ENCODE peak calls at places on chromosomes 16 and 17, in nine cellular contexts. F is non-pigmented ciliary epithelial cell; X is CD8-positive, alpha-beta memory T cell; O is HuH-7; M is neural progenitor cell; Y is COR-L47; N is OCI-LY7; I is smooth muscle cell of the brain vasculature; U is uterus. D is an unnamed sample.

GRCh38 chr16:57598437-57598836 is 30.0 kb upstream of the ADGRG1 start:
- DNase-seq in F (no peak), X (no peak), O (no peak), M (no peak), Y (no peak), N (no peak), I (no peak), U (no peak), D (no peak)

GRCh38 chr17:13024033-13024432 is 6.2 kb upstream of the ELAC2 start:
- DNase-seq in F (no peak), X (no peak), O (no peak), M (no peak), Y (no peak), N (no peak), I (no peak), U (no peak), D (peak; percentile 55)

GRCh38 chr17:34797724-34798123 is 163.5 kb downstream of the CCT6B start:
- DNase-seq in F (no peak), X (no peak), O (peak; percentile 68), M (peak; percentile 92), Y (no peak), N (peak; percentile 7), I (no peak), U (no peak), D (no peak)

GRCh38 chr16:13919330-13919682 is 648 bp upstream of the ERCC4 start:
- DNase-seq in F (peak; percentile 14), X (no peak), O (peak; percentile 11), M (peak; percentile 42), Y (no peak), N (peak; percentile 59), I (no peak), U (no peak), D (peak; percentile 54)

GRCh38 chr16:73735018-73735417 is 561.6 kb upstream of the PSMD7 start:
- DNase-seq in F (peak; percentile 36), X (no peak), O (no peak), M (no peak), Y (no peak), N (no peak), I (no peak), U (no peak), D (no peak)

GRCh38 chr16:67979955-67980678 is at the start of gene DPEP3:
- DNase-seq in F (no peak), X (no peak), O (no peak), M (no peak), Y (no peak), N (no peak), I (no peak), U (no peak), D (no peak)

GRCh38 chr17:80664217-80664780 is 119.7 kb downstream of the RPTOR start:
- DNase-seq in F (no peak), X (no peak), O (no peak), M (no peak), Y (no peak), N (no peak), I (no peak), U (no peak), D (no peak)

GRCh38 chr17:3695129-3695722 is 729 bp downstream of the P2RX5 start:
- DNase-seq in F (no peak), X (no peak), O (no peak), M (no peak), Y (no peak), N (peak; percentile 39), I (no peak), U (no peak), D (no peak)

GRCh38 chr17:79897243-79898063 is 58.2 kb upstream of the CBX4 start:
- DNase-seq in F (no peak), X (no peak), O (no peak), M (no peak), Y (no peak), N (no peak), I (no peak), U (no peak), D (no peak)

GRCh38 chr16:73232555-73233422 is 184.9 kb upstream of the ZFHX3 start:
- DNase-seq in F (peak; percentile 85), X (no peak), O (peak; percentile 66), M (no peak), Y (no peak), N (no peak), I (peak; percentile 12), U (peak; percentile 78), D (peak; percentile 57)

GRCh38 chr17:28324272-28324745 is 5.3 kb downstream of the TMEM97 start:
- DNase-seq in F (no peak), X (no peak), O (no peak), M (no peak), Y (no peak), N (no peak), I (no peak), U (no peak), D (peak; percentile 46)

GRCh38 chr17:33653389-33653788 is 360.3 kb upstream of the ASIC2 start:
- DNase-seq in F (no peak), X (no peak), O (no peak), M (peak; percentile 10), Y (no peak), N (no peak), I (no peak), U (no peak), D (no peak)

GRCh38 chr16:12758031-12758669 is 45.5 kb downstream of the CPPED1 start:
- DNase-seq in F (no peak), X (no peak), O (no peak), M (peak; percentile 11), Y (peak; percentile 16), N (no peak), I (no peak), U (no peak), D (peak; percentile 13)

GRCh38 chr16:27639588-27640276 is 89.8 kb downstream of the KATNIP start:
- DNase-seq in F (peak; percentile 31), X (no peak), O (peak; percentile 69), M (peak; percentile 67), Y (peak; percentile 54), N (peak; percentile 53), I (peak; percentile 37), U (no peak), D (peak; percentile 89)

GRCh38 chr17:2061441-2061797 is 6.5 kb downstream of the HIC1 start:
- DNase-seq in F (no peak), X (no peak), O (no peak), M (no peak), Y (no peak), N (no peak), I (no peak), U (peak; percentile 55), D (no peak)

GRCh38 chr17:76831316-76831715 is 36.9 kb upstream of the MGAT5B start:
- DNase-seq in F (no peak), X (no peak), O (no peak), M (no peak), Y (peak; percentile 56), N (no peak), I (no peak), U (no peak), D (no peak)

GRCh38 chr16:57032931-57033330 is 43.6 kb downstream of the NLRC5 start:
- DNase-seq in F (no peak), X (no peak), O (no peak), M (no peak), Y (no peak), N (no peak), I (no peak), U (no peak), D (no peak)

GRCh38 chr17:63701477-63702222 is 1.7 kb upstream of the LIMD2 start:
- DNase-seq in F (no peak), X (peak; percentile 68), O (no peak), M (no peak), Y (no peak), N (peak; percentile 78), I (no peak), U (no peak), D (no peak)

GRCh38 chr17:2011421-2012371 is 13.4 kb downstream of the RTN4RL1 start:
- DNase-seq in F (no peak), X (no peak), O (no peak), M (peak; percentile 55), Y (no peak), N (no peak), I (peak; percentile 54), U (no peak), D (no peak)

GRCh38 chr17:33097411-33097810 is 105.8 kb downstream of the SPACA3 start:
- DNase-seq in F (no peak), X (no peak), O (no peak), M (no peak), Y (no peak), N (no peak), I (no peak), U (no peak), D (no peak)

GRCh38 chr17:65794572-65794971 is 233.1 kb upstream of the AXIN2 start:
- DNase-seq in F (no peak), X (no peak), O (peak; percentile 34), M (peak; percentile 45), Y (no peak), N (peak; percentile 16), I (no peak), U (no peak), D (no peak)

GRCh38 chr17:20066253-20066652 is 57.1 kb downstream of the SPECC1 start:
- DNase-seq in F (no peak), X (no peak), O (no peak), M (no peak), Y (no peak), N (no peak), I (peak; percentile 24), U (peak; percentile 84), D (no peak)

GRCh38 chr16:11032922-11033291 is 88.5 kb downstream of the CLEC16A start:
- DNase-seq in F (peak; percentile 55), X (no peak), O (no peak), M (peak; percentile 73), Y (no peak), N (no peak), I (no peak), U (peak; percentile 86), D (no peak)

GRCh38 chr17:82603981-82604448 is 44.2 kb downstream of the WDR45B start:
- DNase-seq in F (no peak), X (no peak), O (no peak), M (no peak), Y (no peak), N (no peak), I (no peak), U (peak; percentile 44), D (no peak)

GRCh38 chr17:37283414-37283961 is 92.3 kb upstream of the C17orf78 start:
- DNase-seq in F (no peak), X (no peak), O (no peak), M (no peak), Y (no peak), N (no peak), I (no peak), U (no peak), D (no peak)

GRCh38 chr17:49200423-49201083 is 9.8 kb downstream of the GNGT2 start:
- DNase-seq in F (no peak), X (no peak), O (no peak), M (no peak), Y (no peak), N (no peak), I (no peak), U (no peak), D (no peak)

GRCh38 chr16:13099822-13100221 is 198.4 kb downstream of the SHISA9 start:
- DNase-seq in F (no peak), X (no peak), O (no peak), M (peak; percentile 68), Y (no peak), N (no peak), I (no peak), U (no peak), D (no peak)

GRCh38 chr17:19003966-19004600 is 481 bp downstream of the FAM83G start:
- DNase-seq in F (no peak), X (peak; percentile 64), O (peak; percentile 69), M (peak; percentile 70), Y (no peak), N (no peak), I (no peak), U (peak; percentile 34), D (no peak)

GRCh38 chr17:67834634-67835033 is 9.3 kb downstream of the BPTF start:
- DNase-seq in F (no peak), X (no peak), O (no peak), M (no peak), Y (no peak), N (no peak), I (no peak), U (no peak), D (no peak)

GRCh38 chr17:43694081-43694870 is 32.6 kb upstream of the MEOX1 start:
- DNase-seq in F (no peak), X (peak; percentile 56), O (peak; percentile 82), M (peak; percentile 94), Y (peak; percentile 77), N (peak; percentile 79), I (peak; percentile 35), U (peak; percentile 80), D (peak; percentile 66)

GRCh38 chr17:45936610-45937009 is 42.3 kb downstream of the MAPT start:
- DNase-seq in F (no peak), X (no peak), O (no peak), M (no peak), Y (peak; percentile 83), N (no peak), I (no peak), U (no peak), D (peak; percentile 70)

D was measured in NCI-H524.